ENCODE peak calls at places on chromosome 3, in five cellular contexts. A is aorta; K is right cardiac atrium; R is naive thymus-derived CD4-positive, alpha-beta T cell; S is tibial artery. J is an unnamed sample. For H3K4me1, the result is how much of the 10 kb centered on the place peaks cover.

GRCh38 chr3:76679510-76679909 is 360.4 kb upstream of the ROBO2 start:
- DNase-seq in A (no peak), K (no peak), R (no peak), S (no peak), J (no peak)

GRCh38 chr3:150135321-150135721 is 164.6 kb upstream of the PFN2 start:
- DNase-seq in A (no peak), K (no peak), R (no peak), S (no peak), J (no peak)

GRCh38 chr3:57793737-57794187 is 37.7 kb downstream of the SLMAP start:
- DNase-seq in A (no peak), K (no peak), R (no peak), S (no peak), J (no peak)

GRCh38 chr3:43515970-43516369 is 105.8 kb downstream of the ANO10 start:
- DNase-seq in A (no peak), K (no peak), R (no peak), S (no peak), J (no peak)

GRCh38 chr3:101009386-101009785 is 16.2 kb upstream of the ABI3BP start:
- DNase-seq in A (no peak), K (no peak), R (no peak), S (no peak), J (no peak)

GRCh38 chr3:158801200-158801599 is 654 bp upstream of the MFSD1 start:
- DNase-seq in A (no peak), K (no peak), R (peak), S (no peak), J (no peak)

GRCh38 chr3:196569003-196569516 is 600 bp downstream of the FBXO45 start:
- DNase-seq in A (peak), K (peak), R (peak), S (peak), J (no peak)

GRCh38 chr3:183534249-183534648 is 21.3 kb downstream of the KLHL6 start:
- DNase-seq in A (no peak), K (no peak), R (no peak), S (no peak), J (peak)

GRCh38 chr3:17905996-17906395 is 163.6 kb upstream of the TBC1D5 start:
- DNase-seq in A (no peak), K (no peak), R (no peak), S (no peak), J (no peak)

GRCh38 chr3:157079677-157080369 is 80.1 kb downstream of the CCNL1 start:
- DNase-seq in A (no peak), K (no peak), R (no peak), S (no peak), J (no peak)

GRCh38 chr3:44326035-44326434 is 12.5 kb upstream of the TCAIM start:
- DNase-seq in A (no peak), K (no peak), R (no peak), S (no peak), J (no peak)

GRCh38 chr3:51245871-51246270 is 139.2 kb upstream of the MANF start:
- DNase-seq in A (no peak), K (no peak), R (no peak), S (no peak), J (no peak)

GRCh38 chr3:12670789-12671450 is 7.0 kb upstream of the RAF1 start:
- DNase-seq in A (no peak), K (no peak), R (no peak), S (no peak), J (no peak)

GRCh38 chr3:28980631-28981030 is 300.2 kb upstream of the RBMS3 start:
- DNase-seq in A (no peak), K (no peak), R (no peak), S (no peak), J (no peak)

GRCh38 chr3:45537960-45538640 is 56.5 kb upstream of the LIMD1 start:
- DNase-seq in A (peak), K (peak), R (no peak), S (peak), J (no peak)

GRCh38 chr3:62665627-62666433 is 209.4 kb downstream of the CADPS start:
- DNase-seq in A (peak), K (peak), R (no peak), S (peak), J (peak)

GRCh38 chr3:100004931-100005330 is 109.4 kb downstream of the FILIP1L start:
- DNase-seq in A (no peak), K (no peak), R (no peak), S (no peak), J (no peak)

GRCh38 chr3:72382460-72382859 is 465.8 kb downstream of the SHQ1 start:
- DNase-seq in A (no peak), K (no peak), R (no peak), S (no peak), J (no peak)
- H3K4me1 ChIP-seq in A (under half), K (under half), R (under half), S (under half), J (under half)

DNA sequence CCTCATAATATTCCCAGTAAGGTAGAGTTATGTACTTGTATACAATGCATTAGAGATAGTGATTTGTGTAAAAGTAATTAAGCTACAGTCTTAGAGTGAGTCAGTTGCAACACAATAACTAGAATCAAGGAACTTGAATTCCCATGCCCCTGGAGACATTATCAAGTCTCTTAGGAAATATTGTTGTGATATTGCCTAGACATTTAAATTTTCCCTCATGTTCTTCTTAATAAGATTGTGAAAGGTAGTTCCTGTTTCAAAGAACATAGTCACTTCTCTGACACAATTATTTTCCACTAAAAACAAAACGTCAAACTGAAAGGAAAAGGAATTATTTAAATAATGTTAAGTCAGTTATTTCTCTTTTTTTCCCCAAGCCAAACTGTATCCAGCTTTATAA is 12.9 kb upstream of the ATP1B3 start:
- DNase-seq in A (no peak), K (no peak), R (no peak), S (no peak), J (no peak)
- H3K4me1 ChIP-seq in A (under half), K (under half), R (under half), S (under half), J (under half)

GRCh38 chr3:134311265-134311664 is 60.6 kb upstream of the RYK start:
- DNase-seq in A (no peak), K (no peak), R (no peak), S (no peak), J (no peak)
- H3K4me1 ChIP-seq in A (under half), K (under half), R (under half), S (half or more), J (half or more)

GRCh38 chr3:63976166-63976861 is 47.0 kb downstream of the PSMD6 start:
- DNase-seq in A (no peak), K (no peak), R (no peak), S (no peak), J (no peak)

GRCh38 chr3:63975705-63976104 is 47.6 kb downstream of the PSMD6 start:
- DNase-seq in A (peak), K (peak), R (no peak), S (peak), J (no peak)

GRCh38 chr3:63972987-63973386 is 50.3 kb downstream of the PSMD6 start:
- DNase-seq in A (no peak), K (no peak), R (no peak), S (no peak), J (no peak)

GRCh38 chr3:63973406-63973805 is 49.9 kb downstream of the PSMD6 start:
- DNase-seq in A (no peak), K (no peak), R (no peak), S (no peak), J (no peak)

DNA sequence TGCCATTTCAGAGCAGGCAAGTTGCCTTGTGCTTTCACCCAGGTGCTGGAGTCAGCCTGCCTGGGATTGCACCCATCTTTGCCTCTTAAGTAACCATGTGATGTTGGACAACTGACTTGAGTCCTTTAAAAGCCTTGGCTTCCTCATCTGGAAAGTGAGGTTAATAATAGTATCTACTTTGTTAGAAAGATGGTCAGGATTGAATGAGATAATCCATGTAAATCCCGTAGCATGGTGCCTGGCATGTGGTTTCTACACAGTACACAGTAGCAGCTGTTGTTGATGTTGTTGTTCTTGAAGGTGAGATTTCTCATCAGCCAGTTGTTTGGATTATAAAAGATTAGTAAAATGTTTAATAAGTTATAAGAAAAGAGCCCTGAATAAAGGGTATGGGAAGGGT is 48.8 kb downstream of the PSMD6 start:
- DNase-seq in A (no peak), K (no peak), R (no peak), S (no peak), J (no peak)
- H3K4me1 ChIP-seq in A (under half), K (under half), R (half or more), S (half or more), J (under half)

GRCh38 chr3:86967062-86967461 is 23.9 kb downstream of the VGLL3 start:
- DNase-seq in A (no peak), K (no peak), R (no peak), S (no peak), J (no peak)
- H3K4me1 ChIP-seq in A (under half), K (under half), R (under half), S (under half), J (under half)